ENCODE peak calls at places on chromosomes 1 and 21, in five cellular contexts. H is COR-L47; F is M059J; Q is OCI-LY7; K is stimulated activated naive CD4-positive, alpha-beta T cell. S is an unnamed sample.

GRCh38 chr1:42319128-42319851 is 15.7 kb downstream of the FOXJ3 start:
- DNase-seq in F (peak; percentile 53), K (peak; percentile 33), H (no peak), Q (no peak), S (no peak)

GRCh38 chr1:158249646-158250045 is 4.6 kb upstream of the CD1A start:
- DNase-seq in Q (no peak), F (no peak), H (no peak), K (no peak), S (no peak)

GRCh38 chr1:14190508-14190907 is 408.0 kb upstream of the KAZN start:
- DNase-seq in K (no peak), F (peak; percentile 75), H (no peak), Q (no peak), S (no peak)

GRCh38 chr1:182833271-182833670 is 5.9 kb upstream of the DHX9 start:
- DNase-seq in Q (no peak), H (no peak), F (peak; percentile 49), K (no peak), S (no peak)

GRCh38 chr1:6275826-6276764 is 15.2 kb upstream of the GPR153 start:
- DNase-seq in F (no peak), K (no peak), H (no peak), Q (no peak), S (no peak)

GRCh38 chr1:60133848-60134247 is 60.3 kb upstream of the C1orf87 start:
- DNase-seq in Q (no peak), K (no peak), H (no peak), F (peak; percentile 73), S (no peak)

GRCh38 chr1:96559707-96560588 is 161.6 kb upstream of the PTBP2 start:
- DNase-seq in H (no peak), K (no peak), F (peak; percentile 94), Q (no peak), S (peak; percentile 35)

GRCh38 chr21:45030637-45031218 is 43.7 kb upstream of the ADARB1 start:
- DNase-seq in F (no peak), K (no peak), H (no peak), Q (no peak), S (no peak)

GRCh38 chr1:6222644-6223043 is 13.1 kb downstream of the ICMT start:
- DNase-seq in Q (no peak), F (peak; percentile 49), K (no peak), H (no peak), S (no peak)

GRCh38 chr21:45999581-46000181 is 18.1 kb downstream of the COL6A1 start:
- DNase-seq in K (no peak), H (no peak), Q (no peak), F (no peak), S (no peak)

GRCh38 chr1:195851804-195852203 is 756.4 kb downstream of the KCNT2 start:
- DNase-seq in K (no peak), F (peak; percentile 19), Q (no peak), H (no peak), S (no peak)

GRCh38 chr1:235304549-235305451 is 23.2 kb downstream of the ARID4B start:
- DNase-seq in K (peak; percentile 32), H (no peak), Q (no peak), F (peak; percentile 58), S (no peak)

GRCh38 chr1:228014235-228014930 is 7.6 kb downstream of the WNT3A start:
- DNase-seq in Q (no peak), H (no peak), K (no peak), F (peak; percentile 87), S (no peak)

GRCh38 chr1:238469146-238469601 is 578.5 kb upstream of the ZP4 start:
- DNase-seq in K (no peak), F (peak; percentile 60), Q (no peak), H (no peak), S (no peak)

GRCh38 chr1:14811573-14811972 is 213.1 kb downstream of the KAZN start:
- DNase-seq in Q (no peak), H (no peak), K (no peak), F (no peak), S (no peak)

GRCh38 chr1:1377540-1378205 is 2.7 kb upstream of the AURKAIP1 start:
- DNase-seq in H (no peak), F (no peak), Q (no peak), K (no peak), S (no peak)

GRCh38 chr1:45409243-45409642 is 69.0 kb upstream of the MUTYH start:
- DNase-seq in Q (no peak), H (no peak), F (no peak), K (no peak), S (no peak)

GRCh38 chr1:18385239-18385790 is 95.4 kb upstream of the KLHDC7A start:
- DNase-seq in H (no peak), F (no peak), K (no peak), Q (no peak), S (no peak)

GRCh38 chr1:116847175-116847574 is 62.5 kb upstream of the PTGFRN start:
- DNase-seq in F (no peak), K (no peak), H (no peak), Q (no peak), S (no peak)

S was measured in NT2/D1.